ENCODE peak calls at places on chromosomes 4 and X, in six cellular contexts. P is heart right ventricle, W is upper lobe of right lung, U is AG04450, Z is GM12864, H is endothelial cell. V is an unnamed sample.

GRCh38 chr4:78878031-78878430 is 61.2 kb downstream of the PAQR3 start:
- DNase-seq in P (no peak), W (no peak), U (no peak), Z (no peak), H (no peak), V (no peak)

GRCh38 chr4:154018659-154019058 is 229.8 kb upstream of the SFRP2 start:
- DNase-seq in P (no peak), W (no peak), U (no peak), Z (no peak), H (peak; percentile 26), V (no peak)

GRCh38 chrX:28205126-28205525 is 223.9 kb upstream of the DCAF8L1 start:
- DNase-seq in P (no peak), W (no peak), U (no peak), Z (no peak), H (no peak), V (no peak)

GRCh38 chr4:145735330-145735638 is 55.3 kb downstream of the C4orf51 start:
- DNase-seq in P (no peak), W (no peak), U (peak; percentile 86), Z (no peak), H (no peak), V (no peak)

GRCh38 chrX:45743081-45743533 is 542.4 kb upstream of the DIPK2B start:
- DNase-seq in P (no peak), W (no peak), U (no peak), Z (no peak), H (no peak), V (no peak)

GRCh38 chr4:87073570-87074470 is 139.0 kb downstream of the AFF1 start:
- DNase-seq in P (no peak), W (peak; percentile 65), U (no peak), Z (peak; percentile 83), H (no peak), V (peak; percentile 54)

GRCh38 chr4:6233943-6234342 is 33.6 kb upstream of the JAKMIP1 start:
- DNase-seq in P (no peak), W (no peak), U (no peak), Z (no peak), H (no peak), V (no peak)

GRCh38 chrX:44462851-44463250 is 79.8 kb downstream of the FUNDC1 start:
- DNase-seq in P (peak; percentile 4), W (no peak), U (no peak), Z (no peak), H (no peak), V (no peak)

GRCh38 chr4:165384608-165385007 is 5.8 kb downstream of the CPE start:
- DNase-seq in P (no peak), W (no peak), U (no peak), Z (no peak), H (no peak), V (no peak)

GRCh38 chr4:1344696-1345095 is 2.3 kb upstream of the UVSSA start:
- DNase-seq in P (no peak), W (no peak), U (no peak), Z (no peak), H (no peak), V (no peak)

GRCh38 chr4:158008551-158009218 is 164.1 kb downstream of the GASK1B start:
- DNase-seq in P (peak; percentile 66), W (no peak), U (no peak), Z (no peak), H (no peak), V (no peak)

GRCh38 chrX:39972340-39972739 is 125.4 kb downstream of the BCOR start:
- DNase-seq in P (peak; percentile 13), W (no peak), U (no peak), Z (no peak), H (no peak), V (no peak)

GRCh38 chrX:24097741-24098140 is 43.0 kb downstream of the EIF2S3 start:
- DNase-seq in P (no peak), W (no peak), U (no peak), Z (no peak), H (no peak), V (no peak)

GRCh38 chrX:6052111-6052745 is 176.4 kb downstream of the NLGN4X start:
- DNase-seq in P (no peak), W (no peak), U (no peak), Z (no peak), H (no peak), V (no peak)

GRCh38 chr4:143616771-143617170 is 83.7 kb downstream of the FREM3 start:
- DNase-seq in P (no peak), W (no peak), U (no peak), Z (peak; percentile 45), H (no peak), V (peak; percentile 34)

GRCh38 chr4:186651624-186652023 is 72.0 kb downstream of the FAT1 start:
- DNase-seq in P (peak; percentile 86), W (no peak), U (no peak), Z (no peak), H (no peak), V (no peak)

GRCh38 chr4:67658302-67658701 is 42.7 kb downstream of the UBA6 start:
- DNase-seq in P (no peak), W (no peak), U (no peak), Z (no peak), H (no peak), V (no peak)

GRCh38 chr4:41569957-41570356 is 32.0 kb downstream of the LIMCH1 start:
- DNase-seq in P (peak; percentile 70), W (no peak), U (no peak), Z (no peak), H (no peak), V (no peak)

GRCh38 chr4:23234018-23234417 is 541.3 kb downstream of the GBA3 start:
- DNase-seq in P (no peak), W (no peak), U (no peak), Z (no peak), H (no peak), V (no peak)

GRCh38 chrX:18582910-18583493 is 88.9 kb downstream of the RS1 start:
- DNase-seq in P (no peak), W (no peak), U (no peak), Z (no peak), H (peak; percentile 10), V (no peak)

GRCh38 chr4:6926081-6926480 is 16.5 kb downstream of the TBC1D14 start:
- DNase-seq in P (no peak), W (no peak), U (no peak), Z (no peak), H (no peak), V (no peak)

GRCh38 chr4:8872402-8873291 is 1.0 kb upstream of the HMX1 start:
- DNase-seq in P (no peak), W (no peak), U (no peak), Z (no peak), H (no peak), V (no peak)

GRCh38 chrX:114615765-114616164 is 31.9 kb downstream of the HTR2C start:
- DNase-seq in P (no peak), W (no peak), U (no peak), Z (no peak), H (no peak), V (no peak)

GRCh38 chrX:24728530-24728929 is 34.8 kb downstream of the POLA1 start:
- DNase-seq in P (no peak), W (no peak), U (no peak), Z (no peak), H (no peak), V (no peak)

GRCh38 chrX:50941638-50942037 is 31.1 kb downstream of the BMP15 start:
- DNase-seq in P (no peak), W (no peak), U (no peak), Z (no peak), H (no peak), V (no peak)
- TF ChIP-seq CTCF in P (peak; percentile 14), W (peak; percentile 25), U (peak; percentile 28), Z (peak; percentile 47), H (no peak), V (no peak)

GRCh38 chr4:44738615-44739014 is 12.3 kb upstream of the GNPDA2 start:
- DNase-seq in P (no peak), W (no peak), U (no peak), Z (no peak), H (no peak), V (peak; percentile 2)
- TF ChIP-seq CTCF in P (no peak), W (peak; percentile 33), U (peak; percentile 47), Z (no peak), H (no peak), V (no peak)

DNA sequence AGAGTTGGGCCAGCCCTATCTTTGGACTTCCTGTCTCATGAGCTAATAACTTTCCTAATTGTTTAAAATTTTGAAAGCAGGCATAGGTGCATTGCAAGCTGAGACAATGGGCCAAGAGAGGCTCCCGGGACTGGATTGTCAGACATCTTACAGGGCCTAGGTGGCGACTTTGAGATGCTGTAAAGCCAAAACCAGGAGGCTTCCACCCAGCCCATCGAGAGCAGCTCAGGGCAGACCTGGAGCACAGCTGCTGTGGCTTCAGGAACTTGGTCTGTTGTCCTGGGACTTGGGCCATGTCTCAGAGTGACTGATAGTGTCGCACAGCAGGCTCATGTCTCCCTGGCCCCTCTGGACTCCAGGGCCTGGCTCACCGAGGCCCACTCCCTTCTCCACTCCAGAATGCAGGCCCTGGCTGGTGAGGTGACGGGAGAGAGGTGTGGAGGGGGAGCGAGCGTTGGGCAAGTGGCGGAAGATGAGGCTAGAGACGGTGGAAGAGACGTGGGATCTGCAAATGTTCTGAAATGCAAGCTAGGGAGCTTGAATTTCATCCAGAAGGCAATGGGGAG is 24.1 kb upstream of the MTM1 start:
- DNase-seq in P (no peak), W (no peak), U (no peak), Z (no peak), H (no peak), V (no peak)
- TF ChIP-seq CTCF in P (peak; percentile 6), W (no peak), U (no peak), Z (peak; percentile 21), H (no peak), V (no peak)

GRCh38 chrX:110421499-110422455 is 63.1 kb downstream of the RTL9 start:
- DNase-seq in P (no peak), W (no peak), U (no peak), Z (no peak), H (no peak), V (no peak)

GRCh38 chrX:110417128-110417527 is 58.5 kb downstream of the RTL9 start:
- DNase-seq in P (no peak), W (no peak), U (no peak), Z (no peak), H (no peak), V (no peak)

GRCh38 chrX:110418220-110418856 is 59.7 kb downstream of the RTL9 start:
- DNase-seq in P (peak; percentile 3), W (peak; percentile 60), U (peak; percentile 50), Z (no peak), H (peak; percentile 10), V (no peak)

GRCh38 chrX:110418857-110419249 is 60.2 kb downstream of the RTL9 start:
- DNase-seq in P (no peak), W (no peak), U (peak; percentile 66), Z (no peak), H (no peak), V (no peak)

DNA sequence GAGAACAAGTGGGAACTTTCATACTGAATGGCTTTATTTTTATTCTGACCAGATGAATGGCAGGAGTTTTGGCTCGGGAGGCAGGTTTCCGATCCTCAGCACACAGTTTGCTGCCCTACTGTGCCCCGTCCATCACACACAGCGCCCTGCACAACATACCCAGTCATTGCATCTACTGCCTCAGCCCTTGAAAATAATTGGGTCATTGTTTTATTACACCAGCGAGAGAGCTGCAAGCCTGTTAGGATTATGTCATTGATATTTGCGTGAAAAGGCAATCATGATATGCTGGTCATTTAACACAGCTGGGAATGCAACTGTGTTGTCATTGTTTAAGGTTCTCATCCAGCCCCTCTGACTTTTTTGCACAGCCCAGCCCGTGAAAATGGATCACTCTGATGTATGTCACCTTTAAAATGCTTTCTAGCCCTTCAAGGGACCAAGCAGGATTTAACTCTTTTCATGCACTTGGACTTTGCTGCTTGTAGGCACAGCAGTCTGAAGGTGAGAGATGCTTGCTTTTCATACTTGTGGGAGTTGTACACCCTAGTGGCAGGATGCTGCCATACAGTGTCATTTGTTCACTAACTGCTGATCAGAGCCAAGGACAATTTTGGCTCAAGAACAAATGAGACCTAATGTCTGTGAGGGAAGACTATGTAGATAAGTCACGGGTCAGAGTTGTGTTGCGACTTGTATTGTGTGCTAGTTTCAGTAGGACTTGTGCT is 62.3 kb downstream of the RTL9 start:
- DNase-seq in P (no peak), W (no peak), U (no peak), Z (no peak), H (peak; percentile 5), V (no peak)
- TF ChIP-seq CTCF in P (no peak), W (no peak), U (peak; percentile 35), Z (peak; percentile 39), H (peak; percentile 50), V (peak; percentile 12)